ENCODE peak calls at places on chromosome 18, in eight cellular contexts. O, I, F, P, Y, A, H and R are unnamed samples.

GRCh38 chr18:42287047-42287446 is 332.0 kb downstream of the PIK3C3 start:
- DNase-seq in A (no peak), Y (no peak), I (no peak), F (no peak), O (no peak), P (no peak), H (no peak), R (no peak)

GRCh38 chr18:33123852-33124251 is 316.7 kb downstream of the CCDC178 start:
- DNase-seq in I (no peak), H (no peak), F (no peak), P (no peak), Y (no peak), A (no peak), O (no peak), R (no peak)

GRCh38 chr18:73060666-73061270 is 193.0 kb upstream of the NETO1 start:
- DNase-seq in P (no peak), F (no peak), O (no peak), Y (no peak), I (no peak), H (no peak), A (no peak), R (no peak)

GRCh38 chr18:39487932-39488331 is 1922.3 kb upstream of the CELF4 start:
- DNase-seq in P (no peak), H (no peak), F (no peak), I (no peak), O (no peak), Y (no peak), A (no peak), R (no peak)

GRCh38 chr18:30352551-30353168 is 689.9 kb downstream of the DSC3 start:
- DNase-seq in Y (no peak), F (no peak), A (no peak), H (no peak), O (no peak), P (no peak), I (no peak), R (no peak)

GRCh38 chr18:39149211-39149806 is 1583.7 kb upstream of the CELF4 start:
- DNase-seq in I (no peak), F (no peak), O (no peak), A (no peak), H (no peak), P (peak), Y (peak), R (no peak)

GRCh38 chr18:31950620-31951019 is 7.7 kb upstream of the TRAPPC8 start:
- DNase-seq in I (no peak), H (no peak), A (peak), P (peak), O (no peak), Y (no peak), F (no peak), R (no peak)

GRCh38 chr18:44973282-44973681 is 292.6 kb downstream of the SETBP1 start:
- DNase-seq in O (peak), H (no peak), F (no peak), Y (peak), I (no peak), A (no peak), P (peak), R (peak)

GRCh38 chr18:78899241-78899640 is 80.4 kb upstream of the SALL3 start:
- DNase-seq in A (no peak), I (no peak), O (no peak), Y (no peak), F (no peak), H (no peak), P (no peak), R (no peak)

GRCh38 chr18:78293940-78294401 is 685.6 kb upstream of the SALL3 start:
- DNase-seq in F (no peak), I (no peak), O (no peak), H (no peak), A (no peak), P (peak), Y (no peak), R (peak)

GRCh38 chr18:39453356-39453755 is 1887.8 kb upstream of the CELF4 start:
- DNase-seq in Y (no peak), P (no peak), A (no peak), O (no peak), I (no peak), H (no peak), F (no peak), R (no peak)

GRCh38 chr18:10006261-10006903 is 92.6 kb downstream of the VAPA start:
- DNase-seq in F (no peak), P (peak), I (no peak), A (no peak), O (no peak), H (no peak), Y (peak), R (no peak)

GRCh38 chr18:45171575-45172225 is 443.6 kb upstream of the SLC14A2 start:
- DNase-seq in F (no peak), I (no peak), P (no peak), O (no peak), A (no peak), Y (no peak), H (no peak), R (no peak)

GRCh38 chr18:59145055-59145454 is 5.4 kb downstream of the SEC11C start:
- DNase-seq in O (no peak), F (no peak), P (no peak), A (peak), Y (no peak), H (no peak), I (no peak), R (no peak)

GRCh38 chr18:2686349-2686968 is 30.9 kb downstream of the SMCHD1 start:
- DNase-seq in O (peak), A (no peak), Y (peak), F (no peak), P (peak), H (no peak), I (no peak), R (no peak)